ENCODE peak calls at places on chromosome 17, in four cellular contexts. Z, W, K and O are unnamed samples.

GRCh38 chr17:48187867-48188608 is 80.5 kb downstream of the SNX11 start:
- DNase-seq in Z (no peak), W (no peak), K (no peak), O (no peak)

GRCh38 chr17:78664476-78665384 is 87.5 kb upstream of the DNAH17 start:
- DNase-seq in Z (no peak), W (no peak), K (no peak), O (no peak)

GRCh38 chr17:29124135-29124930 is 55.9 kb downstream of the MYO18A start:
- DNase-seq in Z (peak; percentile 55), W (peak; percentile 48), K (no peak), O (no peak)

GRCh38 chr17:21001111-21001812 is 41.5 kb downstream of the USP22 start:
- DNase-seq in Z (no peak), W (peak; percentile 39), K (no peak), O (no peak)

GRCh38 chr17:17599965-17600364 is 8.5 kb upstream of the PEMT start:
- DNase-seq in Z (no peak), W (no peak), K (no peak), O (no peak)

GRCh38 chr17:77107506-77108433 is 33.0 kb upstream of the SEC14L1 start:
- DNase-seq in Z (no peak), W (no peak), K (no peak), O (no peak)

GRCh38 chr17:73566905-73567782 is 77.1 kb downstream of the SDK2 start:
- DNase-seq in Z (no peak), W (no peak), K (no peak), O (no peak)

GRCh38 chr17:41775394-41776226 is 10.9 kb downstream of the JUP start:
- DNase-seq in Z (no peak), W (peak; percentile 69), K (no peak), O (no peak)

GRCh38 chr17:53979991-53980390 is 157.3 kb downstream of the KIF2B start:
- DNase-seq in Z (no peak), W (no peak), K (no peak), O (no peak)

GRCh38 chr17:35795871-35796265 is 427 bp upstream of the MMP28 start:
- DNase-seq in Z (no peak), W (no peak), K (no peak), O (no peak)

GRCh38 chr17:35875439-35876139 is 4.6 kb downstream of the CCL5 start:
- DNase-seq in Z (no peak), W (no peak), K (no peak), O (no peak)

GRCh38 chr17:66523378-66524174 is 221.2 kb downstream of the PRKCA start:
- DNase-seq in Z (no peak), W (no peak), K (no peak), O (no peak)

GRCh38 chr17:42224651-42225050 is 30.4 kb upstream of the GHDC start:
- DNase-seq in Z (no peak), W (no peak), K (no peak), O (no peak)

GRCh38 chr17:65558683-65559311 is 2.7 kb downstream of the AXIN2 start:
- DNase-seq in Z (no peak), W (no peak), K (no peak), O (no peak)

GRCh38 chr17:76644995-76645394 is 1.4 kb upstream of the ST6GALNAC1 start:
- DNase-seq in Z (peak; percentile 84), W (no peak), K (no peak), O (no peak)

GRCh38 chr17:67246648-67247415 is 1.8 kb upstream of the HELZ start:
- DNase-seq in Z (peak; percentile 78), W (peak; percentile 79), K (peak; percentile 91), O (peak; percentile 91)

GRCh38 chr17:4559139-4559791 is 1.1 kb downstream of the GGT6 start:
- DNase-seq in Z (peak; percentile 51), W (no peak), K (no peak), O (no peak)

GRCh38 chr17:17141860-17142552 is 64.1 kb downstream of the PLD6 start:
- DNase-seq in Z (no peak), W (no peak), K (no peak), O (no peak)

GRCh38 chr17:8630802-8631553 is 453 bp upstream of the MYH10 start:
- DNase-seq in Z (peak; percentile 98), W (peak; percentile 91), K (peak; percentile 99), O (peak; percentile 99)

DNA sequence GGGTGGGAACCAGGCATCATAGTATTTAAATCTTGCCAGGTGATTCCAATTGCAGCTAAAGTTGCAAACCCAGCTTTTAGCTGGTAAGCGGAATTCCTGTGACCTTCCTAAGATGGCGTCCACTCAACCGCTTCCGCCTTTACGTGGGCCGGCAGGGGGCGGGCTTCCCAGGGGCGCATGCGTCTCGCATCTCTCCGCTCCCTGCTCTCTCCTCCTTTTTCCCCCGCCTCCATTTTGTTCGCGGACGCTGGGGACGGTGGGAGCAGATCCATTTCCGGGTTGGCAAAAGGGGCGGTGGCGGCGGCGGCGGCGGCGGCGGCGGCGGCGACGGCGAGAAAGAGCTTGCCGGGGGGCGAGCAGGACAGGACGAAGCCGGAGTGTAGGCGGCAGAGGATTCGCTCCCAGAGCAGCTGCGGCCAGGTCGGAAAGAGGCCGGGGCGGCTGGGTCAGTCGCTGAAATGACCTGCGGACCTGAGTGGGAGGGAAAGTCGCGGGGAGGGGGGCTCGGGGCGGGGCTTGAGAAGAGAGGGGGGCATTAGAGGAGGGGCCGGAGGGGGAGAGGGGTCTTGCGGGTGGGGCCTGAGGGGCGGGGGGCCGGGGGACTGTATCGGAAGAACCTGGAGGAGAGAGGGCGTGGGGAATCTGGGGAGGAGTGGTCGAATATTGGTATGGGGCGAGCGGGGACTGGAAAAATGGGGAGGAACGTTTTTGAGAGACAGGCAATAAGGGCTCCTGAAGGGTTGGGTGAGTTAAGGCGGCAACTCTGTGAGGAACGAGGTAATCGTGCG is at the start of gene WIPF2:
- DNase-seq in Z (peak; percentile 98), W (peak; percentile 97), K (peak; percentile 89), O (peak; percentile 88)
- TF ChIP-seq POLR2A in Z (no peak), W (peak; percentile 52), K (no peak), O (peak; percentile 46)

GRCh38 chr17:50192873-50193274 is 8.6 kb downstream of the COL1A1 start:
- DNase-seq in Z (no peak), W (no peak), K (no peak), O (no peak)

GRCh38 chr17:50190278-50191069 is 11.0 kb downstream of the COL1A1 start:
- DNase-seq in Z (no peak), W (no peak), K (no peak), O (no peak)

GRCh38 chr17:50192116-50192872 is 9.1 kb downstream of the COL1A1 start:
- DNase-seq in Z (no peak), W (no peak), K (no peak), O (no peak)

GRCh38 chr17:50189396-50190277 is 11.8 kb downstream of the COL1A1 start:
- DNase-seq in Z (no peak), W (no peak), K (no peak), O (no peak)

DNA sequence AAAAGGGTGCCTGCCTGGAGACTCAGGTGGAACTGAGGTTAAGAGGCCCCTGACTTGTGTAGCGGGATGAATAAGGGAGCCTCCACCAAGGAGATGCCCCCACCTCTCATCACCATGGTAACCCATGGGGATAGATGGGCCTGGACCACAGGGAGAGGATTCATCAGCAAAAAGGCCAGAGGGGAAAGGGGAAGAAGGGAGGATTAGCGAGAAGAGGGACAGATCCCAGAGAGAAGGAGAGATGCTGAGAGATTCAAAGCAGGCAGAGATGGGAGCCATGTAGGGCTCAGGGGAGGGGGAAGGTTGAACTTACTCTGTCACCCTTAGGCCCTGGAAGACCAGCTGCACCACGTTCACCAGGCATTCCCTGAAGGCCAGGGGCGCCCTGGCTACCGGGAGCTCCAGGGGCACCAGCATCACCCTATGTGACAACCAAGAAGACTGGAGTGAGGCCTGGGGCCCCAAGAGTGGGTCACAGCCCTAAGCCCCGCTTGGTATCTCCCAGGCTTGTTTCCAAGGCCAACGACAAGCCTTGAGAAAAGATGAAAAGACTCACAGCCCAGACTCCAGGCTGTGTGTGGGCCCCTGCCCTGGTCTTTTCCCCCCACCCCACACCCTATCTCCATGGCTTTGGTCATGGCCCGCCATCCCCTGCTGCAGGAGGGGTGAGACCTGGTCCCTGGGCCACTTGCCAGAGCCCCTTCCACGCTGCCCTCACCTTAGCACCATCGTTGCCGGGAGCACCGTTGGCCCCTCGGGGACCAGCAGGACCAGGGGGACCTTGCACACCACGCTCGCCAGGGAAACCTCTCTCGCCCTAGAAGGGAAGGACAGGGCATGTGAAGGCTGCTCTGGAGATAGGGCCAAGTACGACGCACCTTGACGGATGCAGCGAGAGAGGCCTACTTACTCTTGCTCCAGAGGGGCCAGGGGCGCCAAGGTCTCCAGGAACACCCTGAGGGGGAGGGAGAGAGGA is 10.1 kb downstream of the COL1A1 start:
- DNase-seq in Z (no peak), W (no peak), K (no peak), O (no peak)
- TF ChIP-seq POLR2A in Z (no peak), W (no peak), K (no peak), O (no peak)

DNA sequence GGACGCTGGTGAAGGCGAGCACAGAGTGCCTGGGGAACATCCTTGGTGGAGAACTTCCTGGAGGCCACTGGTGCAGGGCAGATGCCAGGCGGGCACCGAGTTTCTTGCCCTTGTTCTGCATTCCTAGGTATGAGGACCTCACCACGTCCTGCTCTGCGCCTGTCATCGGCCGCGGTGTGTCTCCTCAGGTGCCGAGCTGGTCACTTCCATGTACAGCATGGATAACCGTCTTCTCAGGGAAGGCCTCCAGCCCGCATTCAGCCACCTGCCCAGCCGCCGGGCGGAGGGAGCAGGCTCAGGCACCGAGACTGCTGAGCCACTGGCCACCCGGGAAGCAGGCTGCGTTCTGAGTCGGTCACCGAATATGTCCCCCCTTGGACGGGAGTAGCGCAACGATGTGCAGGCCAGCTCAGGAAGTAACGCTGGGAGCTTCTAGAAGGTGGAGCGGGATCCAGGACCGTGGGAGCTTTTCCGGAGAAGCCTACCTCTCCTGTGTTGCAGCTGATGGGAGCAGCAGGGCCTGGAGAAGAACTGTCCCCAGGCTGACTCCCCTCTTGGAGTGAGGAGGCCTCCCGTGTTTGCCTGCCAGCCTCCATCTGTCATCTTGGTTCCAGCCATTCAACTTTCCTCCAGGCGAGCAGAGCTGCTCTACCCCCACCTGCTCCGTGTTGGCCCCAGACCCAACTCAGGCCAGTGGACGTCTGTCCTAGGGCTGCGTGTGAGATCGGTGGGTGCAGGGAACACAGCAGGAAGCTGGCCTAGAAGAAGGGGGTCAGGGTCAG is 2.1 kb upstream of the BAIAP2 start:
- DNase-seq in Z (no peak), W (no peak), K (no peak), O (no peak)
- TF ChIP-seq POLR2A in Z (no peak), W (no peak), K (no peak), O (no peak)

GRCh38 chr17:82239401-82239925 is 10.6 kb downstream of the SLC16A3 start:
- DNase-seq in Z (no peak), W (no peak), K (no peak), O (no peak)

GRCh38 chr17:82239926-82240505 is 11.2 kb downstream of the SLC16A3 start:
- DNase-seq in Z (no peak), W (no peak), K (no peak), O (no peak)

GRCh38 chr17:82241183-82241925 is 12.5 kb downstream of the SLC16A3 start:
- DNase-seq in Z (peak; percentile 69), W (peak; percentile 75), K (no peak), O (peak; percentile 84)

GRCh38 chr17:82241926-82242697 is 13.3 kb downstream of the SLC16A3 start:
- DNase-seq in Z (no peak), W (no peak), K (no peak), O (no peak)

DNA sequence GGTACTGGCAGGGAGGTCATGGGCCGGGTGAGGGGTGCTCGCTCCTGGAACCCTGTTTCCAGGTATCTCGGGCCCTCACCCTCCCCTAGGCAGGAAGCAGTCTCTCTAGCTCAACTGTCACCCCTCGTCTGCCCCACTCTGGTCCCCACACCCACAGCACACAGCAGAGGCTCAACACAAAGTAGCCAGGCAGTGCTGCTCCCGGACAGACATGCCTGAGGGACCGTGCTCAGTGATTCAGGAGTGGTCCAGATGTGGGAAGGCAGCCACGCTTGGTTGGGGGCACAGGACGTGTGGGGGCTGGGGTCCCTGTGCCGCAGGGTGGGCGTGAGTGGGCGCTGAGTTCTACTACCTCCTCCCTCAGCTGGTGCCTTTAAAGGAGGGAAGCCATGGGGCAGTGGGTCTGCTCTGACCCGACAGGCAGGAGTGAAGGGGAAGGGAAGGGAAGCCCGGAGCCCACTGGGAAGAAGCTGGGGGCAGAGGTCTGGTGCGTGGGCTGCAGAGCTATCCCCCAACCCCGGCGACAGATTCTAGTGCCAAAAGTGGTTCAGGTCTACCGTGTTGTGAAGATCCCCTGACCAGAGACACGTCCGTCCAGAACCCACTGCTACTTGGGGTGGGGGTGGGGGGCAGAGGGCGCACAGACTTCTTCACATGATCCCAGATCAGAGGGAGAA is 11.8 kb downstream of the SLC16A3 start:
- DNase-seq in Z (no peak), W (no peak), K (no peak), O (no peak)
- TF ChIP-seq POLR2A in Z (no peak), W (no peak), K (no peak), O (peak; percentile 11)